ENCODE peak calls at places on chromosomes 11 and 22, in four cellular contexts. R is esophagus squamous epithelium, Q is body of pancreas, D is heart right ventricle. W is an unnamed sample. For H3K36me3, the result is how much of the 10 kb centered on the place peaks cover.

GRCh38 chr11:119367661-119368120 is 13.8 kb downstream of the USP2 start:
- DNase-seq in Q (no peak), D (no peak), R (no peak), W (no peak)

GRCh38 chr11:104254347-104254746 is 90.4 kb upstream of the PDGFD start:
- DNase-seq in D (peak), Q (peak), R (no peak), W (peak)

GRCh38 chr11:65958774-65959420 is 2.6 kb upstream of the SART1 start:
- DNase-seq in Q (no peak), R (no peak), D (no peak), W (no peak)

GRCh38 chr11:113384551-113384950 is 3.0 kb upstream of the ANKK1 start:
- DNase-seq in Q (no peak), D (no peak), R (no peak), W (peak)

GRCh38 chr11:79092791-79093313 is 348.0 kb downstream of the TENM4 start:
- DNase-seq in Q (peak), D (peak), R (no peak), W (no peak)

GRCh38 chr11:91860661-91861060 is 364.0 kb upstream of the FAT3 start:
- DNase-seq in Q (no peak), D (no peak), R (no peak), W (no peak)

GRCh38 chr22:20904008-20904979 is 12.9 kb upstream of the CRKL start:
- DNase-seq in Q (peak), R (no peak), D (no peak), W (no peak)

GRCh38 chr11:66070604-66071325 is 693 bp downstream of the PACS1 start:
- DNase-seq in R (no peak), Q (peak), D (peak), W (peak)

GRCh38 chr11:20066783-20067156 is 93.5 kb downstream of the DBX1 start:
- DNase-seq in Q (no peak), D (no peak), R (no peak), W (no peak)

GRCh38 chr11:73787051-73787642 is 527 bp upstream of the MRPL48 start:
- DNase-seq in R (no peak), D (no peak), Q (no peak), W (no peak)

GRCh38 chr11:19951558-19952083 is 208.7 kb downstream of the DBX1 start:
- DNase-seq in R (no peak), D (peak), Q (peak), W (no peak)

GRCh38 chr11:72719144-72719543 is 33.1 kb downstream of the ARAP1 start:
- DNase-seq in D (peak), R (no peak), Q (peak), W (no peak)

GRCh38 chr11:18600915-18601569 is 1.5 kb downstream of the MISFA start:
- DNase-seq in D (no peak), Q (no peak), R (no peak), W (no peak)

GRCh38 chr11:73163638-73164174 is 21.6 kb upstream of the FCHSD2 start:
- DNase-seq in D (no peak), R (no peak), Q (no peak), W (no peak)

GRCh38 chr11:20417771-20418170 is 30.3 kb downstream of the PRMT3 start:
- DNase-seq in Q (no peak), R (no peak), D (no peak), W (no peak)

GRCh38 chr11:111762981-111763643 is 3.1 kb downstream of the PPP2R1B start:
- DNase-seq in D (no peak), Q (no peak), R (no peak), W (no peak)

GRCh38 chr22:43006016-43006505 is 8.9 kb downstream of the PACSIN2 start:
- DNase-seq in R (no peak), D (no peak), Q (no peak), W (no peak)

GRCh38 chr11:73269353-73270088 is 2.6 kb upstream of the P2RY6 start:
- DNase-seq in R (no peak), D (no peak), Q (no peak), W (peak)

GRCh38 chr11:122189259-122189658 is 73.2 kb upstream of the BLID start:
- DNase-seq in R (no peak), Q (no peak), D (no peak), W (no peak)

GRCh38 chr22:21451545-21452520 is 15.4 kb upstream of the TMEM191C start:
- DNase-seq in R (no peak), Q (no peak), D (peak), W (peak)

GRCh38 chr11:18277560-18278271 is 11.7 kb downstream of the SAA1 start:
- DNase-seq in D (no peak), R (no peak), Q (peak), W (no peak)

GRCh38 chr11:31798057-31799035 is 12.8 kb downstream of the PAX6 start:
- DNase-seq in Q (no peak), R (no peak), D (no peak), W (no peak)

GRCh38 chr11:18392434-18393321 is 1.7 kb upstream of the LDHA start:
- DNase-seq in Q (no peak), R (no peak), D (no peak), W (no peak)

GRCh38 chr22:17471901-17472566 is 91.3 kb upstream of the SLC25A18 start:
- DNase-seq in Q (no peak), R (no peak), D (no peak), W (no peak)

GRCh38 chr22:48707749-48708557 is 1119.7 kb downstream of the BRD1 start:
- DNase-seq in Q (no peak), R (no peak), D (no peak), W (no peak)

GRCh38 chr11:115085461-115086220 is 407.3 kb downstream of the NXPE2 start:
- DNase-seq in D (no peak), Q (peak), R (no peak), W (no peak)

GRCh38 chr22:32542332-32543019 is 67.9 kb downstream of the FBXO7 start:
- DNase-seq in Q (peak), R (no peak), D (peak), W (no peak)

GRCh38 chr11:85960678-85961077 is 105.5 kb downstream of the CCDC83 start:
- DNase-seq in R (no peak), Q (no peak), D (no peak), W (no peak)

GRCh38 chr11:7347611-7348431 is 96.1 kb downstream of the SYT9 start:
- DNase-seq in Q (no peak), D (no peak), R (no peak), W (no peak)

GRCh38 chr11:46290598-46291309 is 13.3 kb downstream of the CREB3L1 start:
- DNase-seq in R (no peak), Q (peak), D (peak), W (peak)

GRCh38 chr22:41699264-41700104 is at the start of gene MEI1:
- DNase-seq in D (peak), R (peak), Q (peak), W (no peak)

GRCh38 chr11:75375626-75376025 is 23.7 kb upstream of the RPS3 start:
- DNase-seq in Q (no peak), D (no peak), R (no peak), W (no peak)

GRCh38 chr22:19770349-19771220 is 10.0 kb downstream of the TBX1 start:
- DNase-seq in R (no peak), Q (no peak), D (no peak), W (no peak)

GRCh38 chr11:10600570-10601248 is 32.2 kb upstream of the LYVE1 start:
- DNase-seq in D (no peak), Q (no peak), R (no peak), W (no peak)

GRCh38 chr11:114154271-114155047 is 94.9 kb downstream of the ZBTB16 start:
- DNase-seq in R (no peak), D (no peak), Q (peak), W (no peak)

GRCh38 chr11:21048626-21049025 is 379.2 kb downstream of the NELL1 start:
- DNase-seq in D (no peak), Q (no peak), R (no peak), W (no peak)

GRCh38 chr22:20215742-20216141 is 52.4 kb downstream of the RTN4R start:
- DNase-seq in R (no peak), Q (no peak), D (no peak), W (no peak)

GRCh38 chr11:66039765-66040164 is 9.2 kb downstream of the GAL3ST3 start:
- DNase-seq in R (no peak), Q (peak), D (no peak), W (no peak)

GRCh38 chr11:6269994-6270393 is 10.4 kb downstream of the CCKBR start:
- DNase-seq in R (no peak), D (no peak), Q (no peak), W (no peak)

DNA sequence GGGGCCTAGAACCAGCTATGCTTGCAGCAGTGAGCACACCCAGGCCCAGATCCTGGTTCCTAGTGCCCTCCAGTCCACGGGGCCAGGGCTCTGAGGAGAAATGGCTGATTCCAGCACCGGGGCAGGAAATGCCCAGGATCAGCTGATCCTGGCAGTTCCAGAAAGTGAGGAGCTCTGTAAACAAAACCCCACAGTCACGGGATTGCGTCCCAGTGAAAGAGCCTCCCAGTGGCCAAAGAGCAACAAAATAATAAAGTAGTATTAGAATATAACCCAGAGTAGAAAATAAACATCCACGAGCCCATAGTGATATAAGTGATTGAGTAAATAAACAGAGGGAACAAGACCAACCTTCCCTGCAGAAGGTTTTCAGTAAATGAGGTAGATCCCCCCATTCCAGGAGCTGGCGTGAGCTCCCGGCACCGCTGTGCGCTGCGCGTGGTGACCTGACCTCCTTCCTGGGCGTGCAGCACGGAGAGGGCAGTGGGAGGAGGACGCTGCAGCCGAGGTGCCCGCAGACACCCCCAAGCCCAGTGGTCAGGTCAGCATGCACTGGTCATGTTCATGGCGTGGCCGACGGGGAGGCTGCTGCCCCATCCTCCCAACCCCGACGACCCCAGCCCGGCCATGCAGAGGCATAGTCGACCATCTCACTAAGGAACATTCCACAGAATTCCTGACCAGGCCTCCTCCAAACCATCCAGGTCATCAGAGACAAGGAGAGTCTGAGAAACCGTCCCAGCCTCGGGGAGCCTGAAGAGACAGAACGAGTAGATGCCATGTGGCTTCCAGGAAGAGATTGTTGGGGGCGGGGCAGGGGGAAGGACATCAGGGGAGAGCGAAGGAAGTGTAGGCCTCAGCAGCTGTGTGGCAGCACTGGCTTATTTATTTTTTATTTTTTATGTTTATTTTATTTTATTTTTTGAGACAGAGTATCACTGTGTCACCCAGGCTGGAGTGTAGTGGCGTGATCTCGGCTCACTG is 19.9 kb downstream of the PTDSS2 start:
- DNase-seq in R (no peak), Q (peak), D (peak), W (no peak)
- TF ChIP-seq CTCF in R (no peak), Q (peak), D (no peak), W (peak)

GRCh38 chr22:37139762-37140161 is 10.0 kb downstream of the IL2RB start:
- DNase-seq in D (no peak), R (no peak), Q (no peak), W (no peak)

GRCh38 chr22:37137903-37138665 is 11.6 kb downstream of the IL2RB start:
- DNase-seq in Q (no peak), R (no peak), D (no peak), W (no peak)

GRCh38 chr22:37138879-37139561 is 10.7 kb downstream of the IL2RB start:
- DNase-seq in D (no peak), R (no peak), Q (no peak), W (no peak)

GRCh38 chr22:37135023-37135422 is 14.7 kb downstream of the IL2RB start:
- DNase-seq in D (no peak), R (no peak), Q (no peak), W (no peak)

DNA sequence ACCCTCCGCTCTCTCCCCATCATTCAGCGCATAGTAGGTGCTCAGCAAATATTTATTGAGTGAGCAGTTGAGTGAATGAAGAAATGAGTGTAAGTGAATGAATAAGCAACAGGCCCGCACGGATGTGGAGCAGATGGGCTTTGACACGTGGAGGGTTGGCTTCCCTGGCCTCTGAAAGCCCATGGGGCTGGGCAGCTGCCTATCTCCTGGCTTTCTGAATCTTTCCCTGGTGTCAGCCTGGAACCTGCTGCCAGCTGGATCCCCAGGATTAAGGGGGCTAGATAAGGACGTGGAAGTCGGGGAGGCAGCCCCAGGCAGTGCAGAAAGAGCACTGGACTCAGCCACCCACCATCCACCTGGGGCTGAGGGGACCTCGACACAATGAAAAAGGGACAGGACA is 12.6 kb downstream of the IL2RB start:
- DNase-seq in Q (no peak), R (no peak), D (no peak), W (no peak)
- H3K36me3 ChIP-seq in Q (under half), R (under half), D (under half), W (under half)

GRCh38 chr11:132576706-132577105 is 955.6 kb downstream of the OPCML start:
- DNase-seq in Q (no peak), D (no peak), R (no peak), W (no peak)
- TF ChIP-seq CTCF in Q (no peak), D (no peak), R (no peak), W (no peak)

DNA sequence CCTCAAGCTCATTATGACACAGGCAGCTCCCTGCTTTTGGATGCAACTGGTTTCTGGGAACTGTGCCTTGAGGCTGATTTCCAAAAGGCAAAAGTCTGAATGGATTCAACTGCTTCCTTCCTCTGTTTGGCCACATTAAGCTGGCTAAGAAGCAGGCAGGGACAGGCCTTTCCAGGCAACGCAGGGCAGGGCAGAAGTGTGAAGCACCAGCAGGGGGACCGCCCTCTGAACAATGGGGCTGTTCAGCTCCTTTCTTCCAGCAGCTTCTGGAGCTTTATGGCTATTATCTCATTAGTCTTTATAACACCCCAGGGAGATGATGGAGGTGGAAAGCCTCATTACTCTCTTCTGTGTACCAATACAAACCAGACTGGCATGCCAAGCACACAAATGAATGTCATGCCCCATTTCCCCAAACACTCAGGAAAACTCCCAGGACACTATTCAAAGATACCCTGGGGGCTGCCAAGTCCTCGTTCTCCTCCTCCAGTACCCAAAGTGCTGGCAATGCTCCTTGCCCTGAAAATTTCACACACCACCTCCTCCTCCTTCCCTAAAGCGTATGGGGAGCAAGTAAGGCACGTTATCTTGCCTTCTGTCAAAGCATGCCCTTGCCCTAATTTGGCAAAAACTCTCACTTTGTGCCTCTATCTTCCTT is 21.3 kb downstream of the MORC2 start:
- DNase-seq in Q (no peak), R (no peak), D (peak), W (no peak)
- H3K36me3 ChIP-seq in Q (under half), R (under half), D (under half), W (under half)

GRCh38 chr11:8756201-8756600 is 73.6 kb downstream of the RPL27A start:
- DNase-seq in D (no peak), Q (peak), R (no peak), W (no peak)

GRCh38 chr11:8757533-8757932 is 74.9 kb downstream of the RPL27A start:
- DNase-seq in Q (no peak), R (no peak), D (no peak), W (no peak)

GRCh38 chr11:8758619-8759169 is 76.1 kb downstream of the RPL27A start:
- DNase-seq in D (no peak), Q (no peak), R (no peak), W (no peak)

GRCh38 chr11:8757047-8757446 is 74.5 kb downstream of the RPL27A start:
- DNase-seq in R (no peak), Q (no peak), D (no peak), W (peak)

DNA sequence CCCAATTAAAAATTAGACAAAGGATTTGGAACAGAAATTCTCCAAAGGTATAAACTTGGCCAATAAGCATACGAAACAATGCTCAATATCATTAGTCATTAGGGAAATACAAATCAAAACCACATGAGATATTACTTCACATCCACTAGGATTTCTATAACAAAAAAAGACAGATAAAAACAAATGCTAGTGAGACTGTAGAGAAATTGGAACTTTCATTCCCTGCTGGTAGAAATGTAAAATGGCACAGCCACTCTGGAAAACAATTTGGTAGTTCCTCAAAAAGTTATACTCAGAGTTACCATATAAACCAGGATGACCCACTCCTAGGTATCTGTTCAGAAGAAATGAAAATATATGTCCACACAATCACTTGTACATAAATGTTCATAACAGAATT is 71.6 kb downstream of the RPL27A start:
- DNase-seq in Q (no peak), R (no peak), D (no peak), W (no peak)
- TF ChIP-seq CTCF in Q (no peak), R (no peak), D (no peak), W (no peak)

GRCh38 chr22:38313384-38313955 is 3.8 kb downstream of the CSNK1E start:
- DNase-seq in D (peak), Q (no peak), R (no peak), W (no peak)
- H3K36me3 ChIP-seq in D (under half), Q (under half), R (under half), W (under half)

GRCh38 chr11:64770120-64770519 is 8.2 kb downstream of the SF1 start:
- DNase-seq in D (no peak), R (no peak), Q (no peak), W (peak)
- TF ChIP-seq CTCF in D (no peak), R (no peak), Q (no peak), W (no peak)

GRCh38 chr22:49780281-49780991 is 47.2 kb downstream of the BRD1 start:
- DNase-seq in R (no peak), Q (no peak), D (no peak), W (no peak)
- H3K36me3 ChIP-seq in R (under half), Q (under half), D (under half), W (under half)

GRCh38 chr11:125174686-125175085 is 10.1 kb downstream of the PKNOX2 start:
- DNase-seq in D (no peak), R (no peak), Q (no peak), W (no peak)
- TF ChIP-seq CTCF in D (no peak), R (no peak), Q (no peak), W (no peak)

GRCh38 chr11:35178862-35179261 is 39.9 kb downstream of the CD44 start:
- DNase-seq in D (no peak), R (no peak), Q (no peak), W (no peak)

GRCh38 chr11:35178067-35178805 is 39.3 kb downstream of the CD44 start:
- DNase-seq in Q (no peak), D (no peak), R (no peak), W (no peak)

GRCh38 chr11:35180311-35181233 is 41.6 kb downstream of the CD44 start:
- DNase-seq in R (no peak), Q (no peak), D (no peak), W (no peak)

GRCh38 chr11:35177370-35177769 is 38.4 kb downstream of the CD44 start:
- DNase-seq in R (no peak), Q (no peak), D (no peak), W (no peak)

GRCh38 chr11:35179466-35180135 is 40.6 kb downstream of the CD44 start:
- DNase-seq in R (no peak), Q (no peak), D (no peak), W (no peak)
- H3K36me3 ChIP-seq in R (under half), Q (under half), D (under half), W (under half)

W was measured in Caco-2.